ENCODE peak calls at places on chromosomes 13 and 19, in ten cellular contexts. B is A549, U is HepG2, M is suprapubic skin, R is transverse colon, Z is ovary, G is tibial nerve, P is esophagus muscularis mucosa, K is sigmoid colon, O is upper lobe of left lung. C is an unnamed sample.

GRCh38 chr19:1410136-1410786 is 2.9 kb downstream of the DAZAP1 start:
- DNase-seq in B (no peak), U (no peak), M (no peak), R (no peak), Z (no peak), G (no peak), P (no peak), K (no peak), O (peak; percentile 78), C (no peak)

GRCh38 chr19:49194408-49194807 is 36.8 kb downstream of the TRPM4 start:
- DNase-seq in B (no peak), U (no peak), M (no peak), R (no peak), Z (no peak), G (no peak), P (no peak), K (no peak), O (no peak), C (no peak)

GRCh38 chr19:16378291-16378889 is 53.8 kb downstream of the KLF2 start:
- DNase-seq in B (no peak), U (no peak), M (no peak), R (no peak), Z (no peak), G (no peak), P (no peak), K (peak; percentile 57), O (no peak), C (no peak)

GRCh38 chr13:109778102-109778542 is 8.3 kb downstream of the IRS2 start:
- DNase-seq in B (peak; percentile 63), U (no peak), M (no peak), R (peak; percentile 33), Z (no peak), G (no peak), P (peak; percentile 64), K (no peak), O (no peak), C (peak; percentile 65)

GRCh38 chr13:50365683-50366391 is 350.6 kb downstream of the KCNRG start:
- DNase-seq in B (peak; percentile 59), U (peak; percentile 61), M (no peak), R (peak; percentile 23), Z (no peak), G (no peak), P (peak; percentile 17), K (no peak), O (no peak), C (no peak)

GRCh38 chr13:101258071-101258470 is 158.2 kb downstream of the NALCN start:
- DNase-seq in B (peak; percentile 63), U (peak; percentile 9), M (no peak), R (no peak), Z (no peak), G (no peak), P (no peak), K (no peak), O (no peak), C (no peak)

GRCh38 chr13:77511552-77511951 is 24.0 kb upstream of the SCEL start:
- DNase-seq in B (peak; percentile 13), U (no peak), M (no peak), R (no peak), Z (no peak), G (no peak), P (no peak), K (no peak), O (no peak), C (no peak)

GRCh38 chr13:34085199-34085598 is 267.2 kb downstream of the RFC3 start:
- DNase-seq in B (no peak), U (no peak), M (no peak), R (no peak), Z (no peak), G (no peak), P (no peak), K (no peak), O (no peak), C (no peak)

GRCh38 chr13:50843256-50844043 is at the start of gene DLEU7:
- DNase-seq in B (no peak), U (no peak), M (no peak), R (no peak), Z (no peak), G (peak; percentile 55), P (no peak), K (no peak), O (peak; percentile 83), C (no peak)

GRCh38 chr13:47480941-47481340 is 520.1 kb downstream of the SUCLA2 start:
- DNase-seq in B (no peak), U (no peak), M (no peak), R (no peak), Z (no peak), G (no peak), P (no peak), K (no peak), O (no peak), C (no peak)

GRCh38 chr13:59587971-59588716 is 575.6 kb downstream of the DIAPH3 start:
- DNase-seq in B (no peak), U (no peak), M (no peak), R (no peak), Z (no peak), G (no peak), P (no peak), K (no peak), O (no peak), C (no peak)

GRCh38 chr13:56773148-56773547 is 367.6 kb upstream of the PRR20A start:
- DNase-seq in B (no peak), U (no peak), M (no peak), R (no peak), Z (no peak), G (no peak), P (no peak), K (no peak), O (no peak), C (no peak)

GRCh38 chr19:55345818-55346724 is 6.4 kb downstream of the KMT5C start:
- DNase-seq in B (peak; percentile 72), U (no peak), M (no peak), R (peak; percentile 72), Z (no peak), G (peak; percentile 34), P (no peak), K (no peak), O (peak; percentile 84), C (peak; percentile 51)

GRCh38 chr13:38415233-38415632 is 65.6 kb downstream of the UFM1 start:
- DNase-seq in B (no peak), U (no peak), M (no peak), R (peak; percentile 8), Z (no peak), G (no peak), P (no peak), K (no peak), O (no peak), C (no peak)

DNA sequence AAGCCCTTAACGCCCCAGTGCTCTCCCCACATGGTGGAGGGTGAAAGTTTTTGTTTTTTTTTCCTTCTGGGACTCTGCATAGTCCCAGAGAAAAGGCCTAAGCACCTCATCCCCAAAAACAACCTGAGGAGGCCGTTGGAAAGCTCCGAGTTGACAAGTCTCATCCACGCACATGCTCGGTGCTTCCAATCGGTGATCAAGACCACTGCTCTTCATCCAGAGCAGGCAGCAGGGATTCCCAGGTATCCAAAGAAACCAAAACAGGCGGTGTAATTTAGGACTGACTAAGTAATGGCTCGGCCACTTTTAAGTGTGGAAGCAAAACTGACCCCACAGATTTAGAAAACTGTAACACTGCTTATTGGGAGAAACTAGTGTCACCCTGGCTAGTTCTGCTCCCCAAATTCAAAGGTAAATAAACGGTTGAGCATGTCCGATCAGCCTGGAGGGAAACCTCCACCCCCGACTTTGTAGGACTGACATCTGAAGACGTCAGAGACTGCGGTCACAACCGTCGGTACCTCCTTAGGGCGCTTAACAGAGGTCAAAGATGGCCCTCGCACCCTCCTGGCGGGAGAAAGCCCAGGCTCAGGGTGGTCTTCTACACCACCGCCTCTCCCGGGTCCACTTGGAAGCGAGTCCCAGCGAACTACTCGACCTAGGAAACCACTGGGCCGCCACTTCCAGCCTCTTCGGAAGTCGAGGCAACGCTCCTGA is 997 bp upstream of the ZNF446 start:
- DNase-seq in B (no peak), U (no peak), M (no peak), R (no peak), Z (no peak), G (no peak), P (no peak), K (no peak), O (no peak), C (no peak)
- TF ChIP-seq EP300 in B (no peak), U (no peak), M (no peak), R (no peak), Z (no peak), G (no peak), P (no peak), K (no peak), O (no peak), C (no peak)

GRCh38 chr13:95154441-95154886 is 146.8 kb downstream of the ABCC4 start:
- DNase-seq in B (peak; percentile 66), U (no peak), M (no peak), R (no peak), Z (no peak), G (no peak), P (no peak), K (no peak), O (no peak), C (no peak)
- TF ChIP-seq EP300 in B (no peak), U (no peak), M (no peak), R (no peak), Z (no peak), G (no peak), P (no peak), K (no peak), O (no peak), C (no peak)

GRCh38 chr13:74256969-74257368 is 122.8 kb upstream of the KLF12 start:
- DNase-seq in B (no peak), U (no peak), M (no peak), R (no peak), Z (no peak), G (no peak), P (no peak), K (no peak), O (no peak), C (no peak)

GRCh38 chr13:74248477-74248876 is 114.3 kb upstream of the KLF12 start:
- DNase-seq in B (no peak), U (no peak), M (no peak), R (no peak), Z (no peak), G (no peak), P (no peak), K (no peak), O (no peak), C (no peak)

GRCh38 chr13:74250738-74251190 is 116.6 kb upstream of the KLF12 start:
- DNase-seq in B (no peak), U (no peak), M (no peak), R (no peak), Z (no peak), G (no peak), P (no peak), K (no peak), O (no peak), C (no peak)

GRCh38 chr13:74253161-74253560 is 119.0 kb upstream of the KLF12 start:
- DNase-seq in B (no peak), U (no peak), M (no peak), R (no peak), Z (no peak), G (no peak), P (no peak), K (no peak), O (no peak), C (no peak)

GRCh38 chr13:74251778-74252519 is 117.7 kb upstream of the KLF12 start:
- DNase-seq in B (no peak), U (no peak), M (no peak), R (no peak), Z (no peak), G (no peak), P (no peak), K (no peak), O (no peak), C (no peak)
- TF ChIP-seq EP300 in B (no peak), U (no peak), M (no peak), R (no peak), Z (no peak), G (no peak), P (no peak), K (no peak), O (no peak), C (no peak)

GRCh38 chr19:41877490-41877876 is 404 bp downstream of the CD79A start:
- DNase-seq in B (no peak), U (no peak), M (no peak), R (peak; percentile 37), Z (no peak), G (no peak), P (no peak), K (no peak), O (no peak), C (no peak)
- TF ChIP-seq EP300 in B (no peak), U (no peak), M (no peak), R (no peak), Z (no peak), G (no peak), P (no peak), K (no peak), O (no peak), C (no peak)